ENCODE peak calls at places on chromosome X, in four cellular contexts. W is GM12891, Q is GM12878, B is K562. A is an unnamed sample.

GRCh38 chrX:127085939-127086338 is 266.4 kb downstream of the PRR32 start:
- DNase-seq in W (no peak), Q (no peak), B (no peak), A (no peak)

GRCh38 chrX:135556055-135556454 is 35.6 kb downstream of the INTS6L start:
- DNase-seq in W (no peak), Q (no peak), B (no peak), A (no peak)

GRCh38 chrX:12447448-12448154 is 309.3 kb downstream of the FRMPD4 start:
- DNase-seq in W (no peak), Q (no peak), B (no peak), A (no peak)

GRCh38 chrX:31593353-31593752 is 521.5 kb upstream of the FTHL17 start:
- DNase-seq in W (no peak), Q (no peak), B (no peak), A (no peak)

GRCh38 chrX:11197671-11198070 is 86.5 kb downstream of the HCCS start:
- DNase-seq in W (no peak), Q (no peak), B (no peak), A (no peak)

GRCh38 chrX:130933358-130933757 is 30.3 kb upstream of the ENOX2 start:
- DNase-seq in W (no peak), Q (no peak), B (no peak), A (no peak)

GRCh38 chrX:97909245-97909644 is 1025.5 kb downstream of the RPA4 start:
- DNase-seq in W (no peak), Q (peak), B (no peak), A (no peak)

GRCh38 chrX:136273986-136274385 is 22.8 kb upstream of the MAP7D3 start:
- DNase-seq in W (no peak), Q (no peak), B (no peak), A (no peak)

GRCh38 chrX:133005038-133005437 is 46.6 kb upstream of the HS6ST2 start:
- DNase-seq in W (no peak), Q (no peak), B (peak), A (no peak)

DNA sequence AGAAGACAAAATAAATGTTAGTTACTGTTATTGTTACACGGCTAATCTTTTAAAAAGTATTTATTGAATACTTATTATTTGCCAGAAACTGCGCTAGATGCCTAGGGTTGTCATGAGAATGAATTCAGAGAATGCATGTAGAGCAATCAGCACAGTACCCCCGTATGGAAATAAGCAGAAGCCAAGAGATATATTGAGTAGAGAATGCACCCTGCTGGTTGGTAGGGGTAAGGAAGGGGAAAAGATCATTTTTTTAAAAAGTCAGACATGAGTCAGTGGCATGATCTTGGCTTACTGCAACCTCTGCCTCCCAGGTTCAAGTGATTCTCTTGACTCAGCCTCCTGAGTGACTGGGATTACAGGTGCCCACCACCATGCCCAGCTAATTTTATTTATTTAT is 13.1 kb upstream of the DRP2 start:
- DNase-seq in W (no peak), Q (no peak), B (peak), A (no peak)
- TF ChIP-seq SPI1 in W (no peak), Q (no peak), B (no peak), A (no peak)

DNA sequence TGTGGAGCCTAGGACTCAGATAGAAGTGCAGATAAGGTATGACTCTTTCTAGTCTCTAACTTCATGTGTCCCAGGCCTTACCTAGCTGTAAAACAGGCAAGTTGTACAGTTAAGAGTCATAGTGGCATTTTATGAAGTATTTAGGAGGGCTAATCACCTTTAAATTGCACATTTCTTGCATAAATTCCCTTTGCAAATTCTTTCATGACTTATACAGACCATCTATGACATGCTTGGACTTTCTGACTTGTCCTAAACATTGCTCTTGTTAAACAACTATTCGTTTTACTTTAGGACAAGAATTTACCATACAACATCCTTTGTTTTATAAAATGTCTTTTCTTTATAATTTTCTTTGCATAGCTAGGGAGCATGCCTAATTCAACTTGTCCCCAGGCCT is 7.8 kb upstream of the RRAGB start:
- DNase-seq in W (no peak), Q (no peak), B (no peak), A (no peak)
- TF ChIP-seq SPI1 in W (no peak), Q (no peak), B (no peak), A (no peak)

DNA sequence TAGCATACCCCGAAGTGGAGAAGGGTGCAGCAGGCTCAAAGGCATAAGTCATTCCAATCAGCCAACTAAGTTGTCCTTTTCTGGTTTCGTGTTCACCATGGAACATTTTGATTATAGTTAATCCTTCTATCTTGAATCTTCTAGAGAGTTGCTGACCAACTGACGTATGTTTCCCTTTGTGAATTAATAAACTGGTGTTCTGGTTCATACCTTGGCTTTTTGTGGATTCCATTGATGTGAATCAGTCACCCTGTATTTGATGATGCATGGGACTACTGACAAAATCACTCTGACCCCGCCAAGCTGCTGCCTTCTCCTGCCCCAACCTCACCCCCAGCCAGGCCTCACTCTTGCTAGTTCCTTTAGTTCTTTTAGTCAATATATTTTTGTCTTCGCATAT is 32.7 kb downstream of the F9 start:
- DNase-seq in W (no peak), Q (no peak), B (no peak), A (no peak)
- TF ChIP-seq SPI1 in W (no peak), Q (no peak), B (no peak), A (no peak)

DNA sequence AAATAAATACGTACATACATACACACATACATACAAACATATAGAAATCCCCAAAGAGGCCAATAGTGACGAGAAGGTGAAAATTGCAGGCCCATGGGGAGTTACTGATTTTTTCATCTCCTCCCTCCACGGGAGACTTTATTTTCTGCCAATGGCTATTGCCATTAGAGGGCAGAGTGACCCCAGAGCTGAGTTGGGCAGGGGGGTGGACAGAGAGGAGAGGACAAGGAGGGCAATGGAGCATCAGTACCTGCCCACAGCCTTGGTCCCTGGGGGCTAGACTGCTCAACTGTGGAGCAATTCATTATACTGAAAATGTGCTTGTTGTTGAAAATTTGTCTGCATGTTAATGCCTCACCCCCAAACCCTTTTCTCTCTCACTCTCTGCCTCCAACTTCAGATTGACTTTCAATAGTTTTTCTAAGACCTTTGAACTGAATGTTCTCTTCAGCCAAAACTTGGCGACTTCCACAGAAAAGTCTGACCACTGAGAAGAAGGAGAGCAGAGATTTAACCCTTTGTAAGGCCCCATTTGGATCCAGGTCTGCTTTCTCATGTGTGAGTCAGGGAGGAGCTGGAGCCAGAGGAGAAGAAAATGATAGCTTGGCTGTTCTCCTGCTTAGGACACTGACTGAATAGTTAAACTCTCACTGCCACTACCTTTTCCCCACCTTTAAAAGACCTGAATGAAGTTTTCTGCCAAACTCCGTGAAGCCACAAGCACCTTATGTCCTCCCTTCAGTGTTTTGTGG is 180.7 kb downstream of the AR start:
- DNase-seq in W (no peak), Q (no peak), B (no peak), A (no peak)
- TF ChIP-seq SPI1 in W (no peak), Q (no peak), B (no peak), A (no peak)

GRCh38 chrX:72297953-72298730 is 7.6 kb downstream of the CITED1 start:
- DNase-seq in W (no peak), Q (no peak), B (no peak), A (no peak)

GRCh38 chrX:72296991-72297390 is 8.7 kb downstream of the CITED1 start:
- DNase-seq in W (no peak), Q (no peak), B (no peak), A (no peak)

GRCh38 chrX:72299891-72300630 is 5.7 kb downstream of the CITED1 start:
- DNase-seq in W (no peak), Q (no peak), B (no peak), A (no peak)

GRCh38 chrX:72295745-72296144 is 10.0 kb downstream of the CITED1 start:
- DNase-seq in W (no peak), Q (no peak), B (no peak), A (no peak)

DNA sequence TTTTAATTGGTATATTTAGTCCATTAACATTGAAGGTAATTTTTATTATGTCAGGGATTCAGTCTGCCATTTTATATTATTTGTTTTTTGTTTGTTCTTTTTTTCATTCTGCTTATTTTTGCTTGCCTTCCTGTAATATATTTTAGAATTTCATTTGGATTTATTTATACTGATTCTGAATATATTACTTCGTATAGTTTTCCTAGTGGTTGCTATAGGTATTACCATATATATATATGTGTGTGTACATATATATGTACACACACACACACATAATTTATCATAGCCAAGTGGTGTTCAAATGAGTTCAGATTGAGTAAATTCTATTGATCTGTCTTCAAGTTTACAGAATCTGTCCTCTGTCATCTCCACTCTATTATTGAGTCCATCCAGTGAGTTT is 11.2 kb downstream of the CITED1 start:
- DNase-seq in W (no peak), Q (no peak), B (no peak), A (no peak)
- TF ChIP-seq SPI1 in W (no peak), Q (no peak), B (no peak), A (no peak)

DNA sequence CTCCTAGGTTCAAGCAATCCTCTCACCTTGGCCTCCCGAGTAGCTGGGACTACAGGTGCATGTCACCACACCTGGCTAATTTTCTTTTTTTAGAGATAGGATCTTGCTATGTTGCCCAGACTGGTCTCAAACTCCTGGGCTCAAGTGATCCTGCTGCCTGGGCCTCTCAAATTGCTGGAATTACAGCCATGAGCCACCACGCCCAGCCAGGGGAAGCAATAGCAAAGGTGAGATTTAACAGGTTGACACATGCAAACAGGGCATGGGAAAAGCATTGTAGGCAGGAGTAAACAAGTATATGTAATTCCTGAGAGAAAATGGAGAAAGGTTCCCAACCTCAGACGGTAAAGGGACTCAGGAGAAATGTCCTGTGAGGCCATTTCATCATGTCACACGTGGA is 33.6 kb upstream of the TBL1X start:
- DNase-seq in W (no peak), Q (no peak), B (no peak), A (no peak)
- TF ChIP-seq SPI1 in W (no peak), Q (no peak), B (no peak), A (no peak)

GRCh38 chrX:39309018-39309620 is 507.9 kb downstream of the MID1IP1 start:
- DNase-seq in W (no peak), Q (no peak), B (no peak), A (no peak)
- TF ChIP-seq SPI1 in W (no peak), Q (no peak), B (no peak), A (no peak)

DNA sequence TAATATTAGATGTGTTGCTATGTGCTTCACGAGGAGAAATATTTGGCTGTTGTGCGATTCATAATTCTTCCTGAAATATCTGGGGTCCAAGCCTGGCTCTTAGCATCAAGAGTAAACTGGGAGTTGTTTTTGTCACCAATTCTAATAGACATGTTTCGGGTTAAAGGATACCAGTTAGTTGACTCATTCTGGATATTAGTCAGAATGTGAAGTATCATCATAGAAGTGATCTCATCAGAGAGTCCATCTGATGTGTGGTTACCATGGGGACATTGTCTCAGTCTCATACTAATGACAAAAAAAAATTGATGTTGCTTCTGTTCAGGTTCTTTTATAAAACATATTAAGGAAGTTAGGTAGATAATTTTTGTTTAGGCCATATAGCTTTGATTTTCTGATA is 57.2 kb upstream of the MTMR1 start:
- DNase-seq in W (no peak), Q (peak), B (no peak), A (no peak)
- TF ChIP-seq SPI1 in W (no peak), Q (no peak), B (no peak), A (no peak)

A was measured in HL-60.